ENCODE peak calls at places on chromosomes 6 and 20, in nine cellular contexts. R is activated CD4-positive, alpha-beta T cell treated with anti-CD3 and anti-CD28 coated beads, Interleukin-2, amount 50 U/mL, for 1 hour; L is mucosa of descending colon; M is NCI-H1417; Q is omental fat pad; V is amygdala; J is naive thymus-derived CD8-positive, alpha-beta T cell; C is activated B cell treated with CpG ODN at 0.5 μM for 24 hours; H is CD14-positive monocyte. A is an unnamed sample.
A peak's percentile ranks its signal among the peaks of the same experiment; 100 is the strongest.

GRCh38 chr6:106572436-106572835 is 56.9 kb downstream of the RTN4IP1 start:
- DNase-seq in R (no peak), C (no peak), L (no peak), M (no peak), H (no peak), Q (no peak), V (no peak), J (no peak), A (no peak)

GRCh38 chr6:130676077-130676772 is 151.0 kb upstream of the SMLR1 start:
- DNase-seq in J (no peak), C (no peak), Q (no peak), V (no peak), H (no peak), L (peak; percentile 22), R (no peak), M (peak; percentile 10), A (peak; percentile 49)

GRCh38 chr6:38631186-38631783 is 8.4 kb downstream of the BTBD9 start:
- DNase-seq in J (no peak), M (no peak), V (no peak), Q (no peak), C (no peak), L (no peak), H (no peak), R (no peak), A (no peak)

GRCh38 chr20:37464173-37464572 is 56.9 kb upstream of the NNAT start:
- DNase-seq in L (no peak), H (peak; percentile 10), R (no peak), C (no peak), J (no peak), Q (no peak), V (no peak), M (no peak), A (no peak)

GRCh38 chr20:46359233-46359751 is 47.1 kb downstream of the ELMO2 start:
- DNase-seq in H (peak; percentile 10), L (no peak), C (peak; percentile 32), J (no peak), V (no peak), R (no peak), M (no peak), Q (no peak), A (no peak)

GRCh38 chr6:83901624-83902023 is 42.1 kb downstream of the CYB5R4 start:
- DNase-seq in M (no peak), C (no peak), H (no peak), J (no peak), Q (no peak), R (no peak), V (no peak), L (no peak), A (no peak)

GRCh38 chr20:50284811-50285375 is 94.3 kb downstream of the CEBPB start:
- DNase-seq in J (no peak), M (no peak), C (no peak), H (no peak), L (no peak), R (no peak), Q (no peak), V (no peak), A (peak; percentile 55)

GRCh38 chr20:50810842-50811241 is 16.0 kb downstream of the BCAS4 start:
- DNase-seq in M (no peak), H (no peak), L (no peak), C (no peak), J (no peak), Q (no peak), R (no peak), V (no peak), A (no peak)

GRCh38 chr6:37456126-37456525 is 23.1 kb downstream of the CMTR1 start:
- DNase-seq in C (no peak), L (no peak), J (no peak), M (no peak), R (no peak), V (no peak), Q (no peak), H (no peak), A (peak; percentile 7)

GRCh38 chr6:132527791-132528190 is 10.3 kb upstream of the TAAR9 start:
- DNase-seq in C (no peak), M (no peak), V (no peak), R (no peak), Q (no peak), J (no peak), L (no peak), H (no peak), A (peak; percentile 37)